ENCODE peak calls at places on chromosomes 16 and 17, in five cellular contexts. N, W, Z, A and Y are unnamed samples.

GRCh38 chr16:17585449-17586080 is 114.8 kb upstream of the XYLT1 start:
- DNase-seq in N (no peak), W (no peak), Z (no peak), A (no peak), Y (no peak)

GRCh38 chr17:5364156-5364555 is 55.3 kb downstream of the NUP88 start:
- DNase-seq in N (no peak), W (no peak), Z (no peak), A (peak; percentile 83), Y (no peak)

GRCh38 chr17:82502207-82502606 is 17.3 kb upstream of the FOXK2 start:
- DNase-seq in N (no peak), W (no peak), Z (no peak), A (peak; percentile 62), Y (no peak)

GRCh38 chr17:50890675-50891516 is 24.7 kb upstream of the TOB1 start:
- DNase-seq in N (peak; percentile 10), W (no peak), Z (no peak), A (no peak), Y (no peak)

GRCh38 chr16:50646345-50646744 is 34.8 kb downstream of the SNX20 start:
- DNase-seq in N (no peak), W (no peak), Z (no peak), A (no peak), Y (no peak)

GRCh38 chr16:30186782-30187555 is 3.6 kb downstream of the CORO1A start:
- DNase-seq in N (peak; percentile 98), W (peak; percentile 84), Z (peak; percentile 92), A (no peak), Y (peak; percentile 85)

GRCh38 chr16:4945560-4946502 is 8.9 kb upstream of the PPL start:
- DNase-seq in N (no peak), W (no peak), Z (peak; percentile 60), A (peak; percentile 50), Y (no peak)

GRCh38 chr16:70331588-70332358 is 14.9 kb upstream of the DDX19A start:
- DNase-seq in N (no peak), W (no peak), Z (no peak), A (peak; percentile 9), Y (no peak)

GRCh38 chr16:66440271-66440802 is 13.2 kb downstream of the BEAN1 start:
- DNase-seq in N (no peak), W (no peak), Z (no peak), A (no peak), Y (no peak)

GRCh38 chr17:74524751-74525725 is 6.2 kb downstream of the CD300LB start:
- DNase-seq in N (peak; percentile 35), W (no peak), Z (no peak), A (no peak), Y (no peak)

GRCh38 chr16:68272501-68273209 is 8.3 kb downstream of the SLC7A6 start:
- DNase-seq in N (no peak), W (no peak), Z (no peak), A (no peak), Y (no peak)

GRCh38 chr16:74842413-74842812 is 67.8 kb upstream of the FA2H start:
- DNase-seq in N (no peak), W (no peak), Z (no peak), A (no peak), Y (no peak)

GRCh38 chr17:57519199-57519598 is 225.9 kb downstream of the CCDC182 start:
- DNase-seq in N (no peak), W (no peak), Z (no peak), A (peak; percentile 27), Y (no peak)

GRCh38 chr16:87371261-87371866 is 12.2 kb downstream of the FBXO31 start:
- DNase-seq in N (no peak), W (no peak), Z (no peak), A (no peak), Y (no peak)

GRCh38 chr17:77285594-77286390 is 145.0 kb downstream of the SEC14L1 start:
- DNase-seq in N (no peak), W (no peak), Z (peak; percentile 86), A (peak; percentile 86), Y (no peak)

GRCh38 chr17:76281573-76282371 is 16.6 kb downstream of the UBALD2 start:
- DNase-seq in N (no peak), W (no peak), Z (no peak), A (no peak), Y (no peak)

GRCh38 chr17:68289936-68290267 is 1.0 kb downstream of the SLC16A6 start:
- DNase-seq in N (no peak), W (no peak), Z (no peak), A (no peak), Y (no peak)

GRCh38 chr17:39705786-39706348 is 6.0 kb downstream of the ERBB2 start:
- DNase-seq in N (no peak), W (no peak), Z (peak; percentile 83), A (no peak), Y (no peak)

GRCh38 chr17:17402558-17402957 is 74.2 kb upstream of the MED9 start:
- DNase-seq in N (no peak), W (no peak), Z (no peak), A (no peak), Y (no peak)

GRCh38 chr17:83144421-83145357 is 65.3 kb downstream of the METRNL start:
- DNase-seq in N (peak; percentile 44), W (no peak), Z (no peak), A (peak; percentile 43), Y (no peak)

GRCh38 chr16:2149630-2150417 is 1.4 kb downstream of the RAB26 start:
- DNase-seq in N (peak; percentile 78), W (no peak), Z (peak; percentile 59), A (no peak), Y (no peak)

GRCh38 chr16:65548470-65548869 is 426.6 kb upstream of the CDH11 start:
- DNase-seq in N (no peak), W (no peak), Z (no peak), A (no peak), Y (no peak)

GRCh38 chr16:29311636-29312344 is 94.7 kb downstream of the NPIPB11 start:
- DNase-seq in N (no peak), W (no peak), Z (no peak), A (no peak), Y (no peak)

GRCh38 chr17:77618173-77618572 is 340.3 kb upstream of the TNRC6C start:
- DNase-seq in N (no peak), W (no peak), Z (no peak), A (no peak), Y (no peak)

GRCh38 chr16:4371481-4372314 is at the start of gene VASN:
- DNase-seq in N (peak; percentile 90), W (peak; percentile 70), Z (peak; percentile 81), A (peak; percentile 75), Y (peak; percentile 54)

GRCh38 chr17:17061516-17061915 is 19.3 kb downstream of the MPRIP start:
- DNase-seq in N (no peak), W (no peak), Z (no peak), A (no peak), Y (no peak)

GRCh38 chr17:388087-388486 is 35.5 kb upstream of the RPH3AL start:
- DNase-seq in N (no peak), W (no peak), Z (no peak), A (no peak), Y (no peak)